ENCODE peak calls at places on chromosomes 3 and 15, in four cellular contexts. K is neural progenitor cell, I is Panc1, J is BE2C. D is an unnamed sample.

GRCh38 chr3:30324587-30324986 is 281.8 kb upstream of the TGFBR2 start:
- DNase-seq in J (no peak), K (no peak), I (no peak), D (peak; percentile 78)

GRCh38 chr3:186628756-186629155 is 11.4 kb upstream of the FETUB start:
- DNase-seq in K (no peak), J (no peak), I (no peak), D (no peak)

GRCh38 chr3:187150599-187150998 is 11.3 kb upstream of the RPL39L start:
- DNase-seq in K (no peak), I (no peak), J (peak; percentile 67), D (no peak)

GRCh38 chr3:86178095-86178494 is 812.9 kb downstream of the VGLL3 start:
- DNase-seq in I (no peak), K (no peak), J (no peak), D (no peak)

GRCh38 chr15:89632563-89633430 is 22.5 kb downstream of the KIF7 start:
- DNase-seq in I (no peak), J (no peak), K (no peak), D (no peak)

GRCh38 chr3:100574536-100574935 is 34.9 kb upstream of the ADGRG7 start:
- DNase-seq in K (no peak), I (no peak), J (no peak), D (no peak)

GRCh38 chr3:71307884-71308697 is 275.4 kb downstream of the FOXP1 start:
- DNase-seq in J (no peak), K (no peak), I (no peak), D (no peak)

GRCh38 chr15:29008846-29009245 is 123.1 kb downstream of the APBA2 start:
- DNase-seq in K (no peak), J (no peak), I (no peak), D (no peak)

GRCh38 chr3:30437172-30437571 is 169.2 kb upstream of the TGFBR2 start:
- DNase-seq in J (no peak), K (peak; percentile 2), I (no peak), D (no peak)

GRCh38 chr15:97168704-97169475 is 791.6 kb upstream of the ARRDC4 start:
- DNase-seq in I (no peak), K (peak; percentile 48), J (no peak), D (no peak)

GRCh38 chr3:33826688-33827087 is 28.3 kb downstream of the PDCD6IP start:
- DNase-seq in J (no peak), K (no peak), I (no peak), D (no peak)

GRCh38 chr15:74497584-74497983 is 36.6 kb upstream of the UBL7 start:
- DNase-seq in J (peak; percentile 61), I (no peak), K (no peak), D (no peak)

GRCh38 chr3:13192471-13193213 is 119.4 kb upstream of the IQSEC1 start:
- DNase-seq in J (peak; percentile 16), K (peak; percentile 60), I (no peak), D (no peak)

GRCh38 chr3:134859341-134859740 is 64.3 kb downstream of the EPHB1 start:
- DNase-seq in J (no peak), I (no peak), K (no peak), D (no peak)
- H3K4me3 ChIP-seq in J (no peak overlapping the region), I (no peak overlapping the region), K (no peak overlapping the region), D (no peak overlapping the region)

GRCh38 chr15:96028620-96029019 is 301.9 kb upstream of the NR2F2 start:
- DNase-seq in J (no peak), I (no peak), K (no peak), D (no peak)
- TF ChIP-seq CTCF in J (no peak), I (peak; percentile 20), K (no peak), D (no peak)

DNA sequence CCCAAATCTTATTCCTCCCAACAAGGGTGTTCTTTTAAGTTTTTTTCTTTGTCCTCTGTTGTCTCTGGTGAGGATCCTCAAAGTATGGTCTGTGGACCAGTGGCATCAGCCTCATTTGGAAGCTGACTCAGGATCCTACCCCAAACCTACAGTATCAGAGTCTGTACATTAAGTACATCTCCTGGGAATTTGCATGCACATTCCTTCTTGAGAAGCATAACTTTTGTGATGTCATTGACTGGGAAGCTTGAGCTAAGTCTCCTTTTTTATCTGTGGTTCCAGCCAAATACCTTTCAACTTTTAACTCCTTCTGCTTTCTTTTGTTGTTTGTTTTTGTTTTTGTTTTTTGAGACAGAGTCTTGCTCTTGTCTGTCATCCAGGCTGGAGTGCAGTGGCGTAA is 40.5 kb downstream of the ARMC8 start:
- DNase-seq in J (no peak), K (no peak), I (no peak), D (no peak)
- H3K36me3 ChIP-seq in J (peaks cover 61% of the 10 kb centered on the region), K (peaks cover 22% of the 10 kb centered on the region), I (peaks cover 26% of the 10 kb centered on the region), D (no peaks in the 10 kb centered on the region)

GRCh38 chr3:184582583-184582982 is 21.0 kb downstream of the EPHB3 start:
- DNase-seq in J (no peak), K (peak; percentile 88), I (no peak), D (no peak)

GRCh38 chr3:184583345-184584000 is 21.9 kb downstream of the EPHB3 start:
- DNase-seq in K (peak; percentile 71), I (no peak), J (no peak), D (no peak)

GRCh38 chr3:184584001-184584891 is 22.7 kb downstream of the EPHB3 start:
- DNase-seq in I (no peak), K (peak; percentile 69), J (peak; percentile 43), D (no peak)

GRCh38 chr3:184581331-184582210 is 20.0 kb downstream of the EPHB3 start:
- DNase-seq in I (no peak), K (no peak), J (no peak), D (no peak)

GRCh38 chr3:184582998-184583344 is 21.4 kb downstream of the EPHB3 start:
- DNase-seq in I (no peak), K (peak; percentile 59), J (no peak), D (no peak)
- H3K4me3 ChIP-seq in I (no peak overlapping the region), K (peak overlapping the region; percentile 56), J (peak overlapping the region; percentile 43), D (peak overlapping the region; percentile 48)

DNA sequence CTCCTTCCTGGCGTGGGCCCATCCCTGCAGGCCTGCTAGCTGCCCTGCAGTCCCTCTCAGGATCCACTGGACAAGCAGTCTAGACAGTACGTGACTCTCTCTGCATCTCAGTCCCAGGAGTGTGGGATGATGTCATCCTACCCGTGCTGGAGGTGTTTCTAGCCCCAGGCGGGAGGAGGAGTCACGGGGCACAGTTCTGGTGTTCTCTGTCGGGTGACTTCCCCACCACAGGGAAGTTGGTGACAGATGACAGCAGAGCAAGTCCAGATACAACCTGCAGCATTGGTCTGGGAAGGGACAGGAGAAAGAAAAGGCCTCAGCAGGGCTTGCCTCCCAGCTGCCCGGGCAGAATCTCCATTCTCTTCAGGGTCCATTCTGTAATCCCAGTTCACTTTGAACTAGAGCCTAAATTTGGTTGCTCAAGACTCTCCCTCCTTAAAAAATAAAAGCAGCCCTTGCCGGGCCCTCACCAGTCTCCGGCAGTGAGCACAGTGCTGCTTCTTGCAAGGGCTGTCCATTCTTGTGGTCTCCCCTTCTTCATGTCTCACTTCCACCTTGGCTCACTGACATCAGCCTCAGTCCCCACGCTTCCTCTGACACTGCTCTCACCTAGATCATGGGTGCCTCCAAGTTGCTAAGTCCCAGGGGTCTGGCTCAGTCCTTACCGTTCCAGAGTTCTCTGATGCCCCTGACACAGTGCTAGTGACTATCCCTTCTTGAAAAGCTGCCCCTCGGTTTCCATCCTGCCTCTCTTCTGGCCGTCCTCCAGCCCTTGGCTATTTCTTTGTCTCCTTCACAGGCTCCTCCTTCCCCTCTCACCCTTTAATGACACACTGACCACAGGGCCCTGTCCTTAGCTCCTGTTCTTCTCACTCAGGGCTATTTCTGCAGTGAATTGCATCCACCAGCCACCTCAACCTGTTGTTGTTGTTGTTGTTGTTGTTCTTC is 30.8 kb downstream of the SLC28A1 start:
- DNase-seq in K (no peak), J (peak; percentile 98), I (no peak), D (peak; percentile 89)
- TF ChIP-seq CTCF in K (no peak), J (no peak), I (no peak), D (no peak)

GRCh38 chr15:64503640-64504039 is 43.3 kb downstream of the ZNF609 start:
- DNase-seq in I (no peak), J (no peak), K (no peak), D (no peak)

GRCh38 chr15:64500695-64501395 is 40.5 kb downstream of the ZNF609 start:
- DNase-seq in J (no peak), I (no peak), K (no peak), D (no peak)

GRCh38 chr15:64501396-64501716 is 41.0 kb downstream of the ZNF609 start:
- DNase-seq in J (peak; percentile 16), I (no peak), K (no peak), D (no peak)

GRCh38 chr15:64503197-64503596 is 42.8 kb downstream of the ZNF609 start:
- DNase-seq in K (no peak), I (no peak), J (no peak), D (peak; percentile 23)

GRCh38 chr15:64502537-64502936 is 42.2 kb downstream of the ZNF609 start:
- DNase-seq in K (no peak), J (no peak), I (no peak), D (no peak)
- H3K36me3 ChIP-seq in K (no peaks in the 10 kb centered on the region), J (peaks cover 25% of the 10 kb centered on the region), I (peaks cover 4% of the 10 kb centered on the region), D (no peaks in the 10 kb centered on the region)

D was measured in kidney epithelial cell.